ENCODE peak calls at places on chromosomes 11 and 22, in eight cellular contexts. One of them, this sample, is unnamed.

GRCh38 chr11:22359295-22359694 is 21.1 kb downstream of the SLC17A6 start:
- DNase-seq in lower leg skin: no peak
- DNase-seq in endodermal cell: no peak
- DNase-seq in GM23338: no peak
- DNase-seq in BJ: no peak
- DNase-seq in epithelial cell of esophagus: peak
- DNase-seq in uterus: no peak
- DNase-seq in heart left ventricle: no peak
- DNase-seq in this sample: no peak

GRCh38 chr11:73980001-73980960 is 2.4 kb downstream of the UCP2 start:
- DNase-seq in BJ: no peak
- DNase-seq in heart left ventricle: peak
- DNase-seq in uterus: no peak
- DNase-seq in epithelial cell of esophagus: peak
- DNase-seq in endodermal cell: peak
- DNase-seq in lower leg skin: peak
- DNase-seq in GM23338: peak
- DNase-seq in this sample: no peak

GRCh38 chr11:60985501-60985900 is 14.0 kb downstream of the CD6 start:
- DNase-seq in epithelial cell of esophagus: no peak
- DNase-seq in lower leg skin: no peak
- DNase-seq in uterus: no peak
- DNase-seq in BJ: no peak
- DNase-seq in heart left ventricle: no peak
- DNase-seq in GM23338: no peak
- DNase-seq in endodermal cell: peak
- DNase-seq in this sample: no peak

GRCh38 chr11:118117790-118118601 is 31.2 kb upstream of the SMIM35 start:
- DNase-seq in BJ: no peak
- DNase-seq in heart left ventricle: no peak
- DNase-seq in endodermal cell: no peak
- DNase-seq in GM23338: no peak
- DNase-seq in lower leg skin: no peak
- DNase-seq in epithelial cell of esophagus: no peak
- DNase-seq in uterus: no peak
- DNase-seq in this sample: no peak

GRCh38 chr11:106989056-106989455 is 29.2 kb downstream of the GUCY1A2 start:
- DNase-seq in uterus: no peak
- DNase-seq in lower leg skin: no peak
- DNase-seq in endodermal cell: no peak
- DNase-seq in heart left ventricle: no peak
- DNase-seq in epithelial cell of esophagus: peak
- DNase-seq in GM23338: no peak
- DNase-seq in BJ: no peak
- DNase-seq in this sample: no peak

GRCh38 chr22:23219787-23220484 is 39.6 kb downstream of the BCR start:
- DNase-seq in BJ: no peak
- DNase-seq in uterus: no peak
- DNase-seq in heart left ventricle: no peak
- DNase-seq in epithelial cell of esophagus: peak
- DNase-seq in endodermal cell: peak
- DNase-seq in GM23338: no peak
- DNase-seq in lower leg skin: no peak
- DNase-seq in this sample: no peak

GRCh38 chr11:33970984-33971466 is 79.1 kb upstream of the LMO2 start:
- DNase-seq in lower leg skin: peak
- DNase-seq in heart left ventricle: peak
- DNase-seq in uterus: peak
- DNase-seq in GM23338: peak
- DNase-seq in epithelial cell of esophagus: peak
- DNase-seq in endodermal cell: peak
- DNase-seq in BJ: no peak
- DNase-seq in this sample: no peak

GRCh38 chr11:19311306-19312030 is 70.7 kb upstream of the E2F8 start:
- DNase-seq in endodermal cell: peak
- DNase-seq in BJ: no peak
- DNase-seq in GM23338: peak
- DNase-seq in epithelial cell of esophagus: peak
- DNase-seq in uterus: peak
- DNase-seq in lower leg skin: peak
- DNase-seq in heart left ventricle: peak
- DNase-seq in this sample: no peak

GRCh38 chr11:36078686-36079055 is 134.8 kb downstream of the LDLRAD3 start:
- DNase-seq in uterus: no peak
- DNase-seq in lower leg skin: no peak
- DNase-seq in endodermal cell: no peak
- DNase-seq in GM23338: no peak
- DNase-seq in heart left ventricle: no peak
- DNase-seq in BJ: no peak
- DNase-seq in epithelial cell of esophagus: no peak
- DNase-seq in this sample: no peak

GRCh38 chr22:30234786-30235470 is 11.6 kb downstream of the LIF start:
- DNase-seq in BJ: peak
- DNase-seq in lower leg skin: no peak
- DNase-seq in GM23338: no peak
- DNase-seq in uterus: no peak
- DNase-seq in epithelial cell of esophagus: no peak
- DNase-seq in heart left ventricle: no peak
- DNase-seq in endodermal cell: peak
- DNase-seq in this sample: peak

GRCh38 chr22:41256254-41256897 is 15.6 kb upstream of the CHADL start:
- DNase-seq in GM23338: no peak
- DNase-seq in uterus: no peak
- DNase-seq in epithelial cell of esophagus: peak
- DNase-seq in lower leg skin: peak
- DNase-seq in BJ: peak
- DNase-seq in endodermal cell: no peak
- DNase-seq in heart left ventricle: no peak
- DNase-seq in this sample: peak

GRCh38 chr11:12411806-12412727 is 34.7 kb downstream of the PARVA start:
- DNase-seq in uterus: peak
- DNase-seq in lower leg skin: no peak
- DNase-seq in heart left ventricle: peak
- DNase-seq in endodermal cell: peak
- DNase-seq in BJ: peak
- DNase-seq in epithelial cell of esophagus: peak
- DNase-seq in GM23338: peak
- DNase-seq in this sample: peak

GRCh38 chr11:119765628-119766027 is 36.6 kb upstream of the NECTIN1 start:
- DNase-seq in GM23338: no peak
- DNase-seq in heart left ventricle: no peak
- DNase-seq in BJ: no peak
- DNase-seq in epithelial cell of esophagus: no peak
- DNase-seq in uterus: no peak
- DNase-seq in lower leg skin: no peak
- DNase-seq in endodermal cell: no peak
- DNase-seq in this sample: no peak

GRCh38 chr11:134272381-134273316 is 3.5 kb upstream of the GLB1L3 start:
- DNase-seq in lower leg skin: no peak
- DNase-seq in GM23338: peak
- DNase-seq in heart left ventricle: no peak
- DNase-seq in epithelial cell of esophagus: no peak
- DNase-seq in BJ: no peak
- DNase-seq in uterus: no peak
- DNase-seq in endodermal cell: peak
- DNase-seq in this sample: no peak

GRCh38 chr11:29826878-29827277 is 190.0 kb downstream of the KCNA4 start:
- DNase-seq in endodermal cell: no peak
- DNase-seq in GM23338: no peak
- DNase-seq in epithelial cell of esophagus: no peak
- DNase-seq in BJ: no peak
- DNase-seq in uterus: no peak
- DNase-seq in lower leg skin: no peak
- DNase-seq in heart left ventricle: no peak
- DNase-seq in this sample: no peak

GRCh38 chr11:14435717-14436116 is 63.9 kb downstream of the COPB1 start:
- DNase-seq in uterus: no peak
- DNase-seq in endodermal cell: no peak
- DNase-seq in GM23338: no peak
- DNase-seq in epithelial cell of esophagus: no peak
- DNase-seq in heart left ventricle: no peak
- DNase-seq in BJ: no peak
- DNase-seq in lower leg skin: no peak
- DNase-seq in this sample: no peak

GRCh38 chr11:134754823-134755198 is 342.8 kb upstream of the B3GAT1 start:
- DNase-seq in GM23338: no peak
- DNase-seq in BJ: no peak
- DNase-seq in heart left ventricle: no peak
- DNase-seq in lower leg skin: no peak
- DNase-seq in epithelial cell of esophagus: no peak
- DNase-seq in endodermal cell: no peak
- DNase-seq in uterus: no peak
- DNase-seq in this sample: no peak

GRCh38 chr11:121508449-121508848 is 55.7 kb upstream of the SORL1-AS1 start:
- DNase-seq in lower leg skin: no peak
- DNase-seq in BJ: no peak
- DNase-seq in GM23338: peak
- DNase-seq in heart left ventricle: no peak
- DNase-seq in uterus: no peak
- DNase-seq in epithelial cell of esophagus: no peak
- DNase-seq in endodermal cell: peak
- DNase-seq in this sample: no peak

GRCh38 chr11:103591554-103591953 is 444.9 kb upstream of the DDI1 start:
- DNase-seq in GM23338: no peak
- DNase-seq in endodermal cell: no peak
- DNase-seq in epithelial cell of esophagus: no peak
- DNase-seq in heart left ventricle: no peak
- DNase-seq in uterus: no peak
- DNase-seq in lower leg skin: no peak
- DNase-seq in BJ: no peak
- DNase-seq in this sample: no peak

GRCh38 chr11:41044747-41045146 is 414.7 kb downstream of the LRRC4C start:
- DNase-seq in BJ: no peak
- DNase-seq in GM23338: peak
- DNase-seq in endodermal cell: no peak
- DNase-seq in heart left ventricle: no peak
- DNase-seq in lower leg skin: no peak
- DNase-seq in epithelial cell of esophagus: no peak
- DNase-seq in uterus: no peak
- DNase-seq in this sample: no peak

GRCh38 chr11:6578134-6578533 is 25.3 kb downstream of the RRP8 start:
- DNase-seq in heart left ventricle: no peak
- DNase-seq in GM23338: no peak
- DNase-seq in lower leg skin: no peak
- DNase-seq in BJ: no peak
- DNase-seq in uterus: no peak
- DNase-seq in endodermal cell: no peak
- DNase-seq in epithelial cell of esophagus: no peak
- DNase-seq in this sample: no peak

GRCh38 chr11:8593935-8594909 is at the start of gene STK33:
- DNase-seq in endodermal cell: peak
- DNase-seq in GM23338: peak
- DNase-seq in uterus: peak
- DNase-seq in epithelial cell of esophagus: peak
- DNase-seq in heart left ventricle: peak
- DNase-seq in lower leg skin: no peak
- DNase-seq in BJ: no peak
- DNase-seq in this sample: no peak

GRCh38 chr11:33835143-33835878 is 56.6 kb downstream of the LMO2 start:
- DNase-seq in epithelial cell of esophagus: peak
- DNase-seq in lower leg skin: no peak
- DNase-seq in uterus: no peak
- DNase-seq in BJ: peak
- DNase-seq in heart left ventricle: no peak
- DNase-seq in endodermal cell: no peak
- DNase-seq in GM23338: no peak
- DNase-seq in this sample: peak

GRCh38 chr11:64060263-64060860 is 24.6 kb downstream of the FLRT1 start:
- DNase-seq in epithelial cell of esophagus: no peak
- DNase-seq in endodermal cell: no peak
- DNase-seq in BJ: no peak
- DNase-seq in lower leg skin: no peak
- DNase-seq in uterus: no peak
- DNase-seq in heart left ventricle: no peak
- DNase-seq in GM23338: peak
- DNase-seq in this sample: no peak
- H3K4me3 ChIP-seq in epithelial cell of esophagus: no peak
- H3K4me3 ChIP-seq in endodermal cell: peak
- H3K4me3 ChIP-seq in BJ: no peak
- H3K4me3 ChIP-seq in lower leg skin: no peak
- H3K4me3 ChIP-seq in uterus: no peak
- H3K4me3 ChIP-seq in heart left ventricle: peak
- H3K4me3 ChIP-seq in GM23338: peak
- H3K4me3 ChIP-seq in this sample: peak

GRCh38 chr11:90148900-90149299 is 14.4 kb downstream of the NAALAD2 start:
- DNase-seq in epithelial cell of esophagus: no peak
- DNase-seq in BJ: no peak
- DNase-seq in uterus: no peak
- DNase-seq in GM23338: no peak
- DNase-seq in endodermal cell: no peak
- DNase-seq in lower leg skin: no peak
- DNase-seq in heart left ventricle: no peak
- DNase-seq in this sample: no peak
- TF ChIP-seq CTCF in epithelial cell of esophagus: no peak
- TF ChIP-seq CTCF in BJ: no peak
- TF ChIP-seq CTCF in uterus: no peak
- TF ChIP-seq CTCF in GM23338: no peak
- TF ChIP-seq CTCF in endodermal cell: peak
- TF ChIP-seq CTCF in lower leg skin: no peak
- TF ChIP-seq CTCF in heart left ventricle: no peak
- TF ChIP-seq CTCF in this sample: no peak

GRCh38 chr22:37266581-37267127 is 15.7 kb upstream of the CYTH4 start:
- DNase-seq in epithelial cell of esophagus: no peak
- DNase-seq in BJ: no peak
- DNase-seq in endodermal cell: no peak
- DNase-seq in GM23338: no peak
- DNase-seq in uterus: no peak
- DNase-seq in heart left ventricle: no peak
- DNase-seq in lower leg skin: no peak
- DNase-seq in this sample: no peak
- H3K4me3 ChIP-seq in epithelial cell of esophagus: no peak
- H3K4me3 ChIP-seq in BJ: peak
- H3K4me3 ChIP-seq in endodermal cell: no peak
- H3K4me3 ChIP-seq in GM23338: peak
- H3K4me3 ChIP-seq in uterus: no peak
- H3K4me3 ChIP-seq in heart left ventricle: no peak
- H3K4me3 ChIP-seq in lower leg skin: no peak
- H3K4me3 ChIP-seq in this sample: peak

DNA sequence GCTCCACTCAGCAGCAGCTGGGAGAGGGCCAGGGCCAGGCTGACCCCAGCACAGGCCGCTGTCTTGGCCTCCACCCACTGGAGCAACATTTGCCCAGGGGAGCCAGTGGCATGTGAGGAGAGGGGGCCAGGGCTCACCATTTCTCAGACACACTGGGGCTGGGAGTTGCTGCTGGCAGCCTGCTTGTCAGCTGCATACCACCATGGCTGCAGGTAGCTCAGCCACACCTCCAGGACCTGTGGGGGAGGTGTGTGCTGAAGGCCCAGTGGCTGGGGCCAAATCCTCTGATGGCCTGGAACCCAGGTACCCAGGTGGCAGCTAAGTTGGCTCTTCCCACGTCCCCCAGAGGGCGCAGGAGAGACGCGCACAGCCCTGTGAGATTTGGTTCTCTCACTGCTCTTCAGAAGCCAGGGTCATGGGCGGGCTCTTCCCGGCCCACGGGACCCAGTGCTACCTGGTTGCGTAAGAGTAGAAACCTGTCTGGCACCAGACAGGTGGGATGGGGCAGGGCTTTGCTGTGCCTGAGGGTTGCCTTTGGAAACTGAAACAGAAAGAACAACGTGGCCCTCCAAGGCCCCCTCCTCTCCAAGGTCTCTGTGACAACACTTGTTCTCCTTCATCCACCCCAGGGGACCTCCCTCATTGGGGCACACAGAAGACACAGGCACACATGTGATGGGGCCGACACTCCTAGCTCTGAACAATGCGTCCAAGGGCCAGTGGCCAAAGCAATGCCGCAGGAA is 98.8 kb downstream of the MED15 start:
- DNase-seq in BJ: no peak
- DNase-seq in GM23338: peak
- DNase-seq in heart left ventricle: no peak
- DNase-seq in endodermal cell: peak
- DNase-seq in lower leg skin: peak
- DNase-seq in uterus: no peak
- DNase-seq in epithelial cell of esophagus: peak
- DNase-seq in this sample: no peak
- TF ChIP-seq CTCF in BJ: peak
- TF ChIP-seq CTCF in GM23338: peak
- TF ChIP-seq CTCF in heart left ventricle: peak
- TF ChIP-seq CTCF in endodermal cell: peak
- TF ChIP-seq CTCF in lower leg skin: no peak
- TF ChIP-seq CTCF in uterus: peak
- TF ChIP-seq CTCF in epithelial cell of esophagus: peak
- TF ChIP-seq CTCF in this sample: peak

This sample was measured in AG04449.